ENCODE peak calls at places on chromosomes 1 and 21, in five cellular contexts. R is astrocyte of the spinal cord, S is HepG2, L is retinal pigment epithelial cell, F is endothelial cell. K is an unnamed sample.

GRCh38 chr21:32717851-32718316 is 9.9 kb downstream of the SYNJ1 start:
- DNase-seq in L (no peak), R (peak), S (no peak), F (no peak), K (no peak)

GRCh38 chr1:183070923-183071618 is 47.9 kb downstream of the LAMC1 start:
- DNase-seq in S (peak), F (no peak), R (peak), L (no peak), K (peak)

GRCh38 chr1:228279011-228279721 is 71.3 kb downstream of the OBSCN start:
- DNase-seq in L (no peak), S (no peak), F (no peak), R (no peak), K (no peak)

GRCh38 chr1:27001570-27002360 is 8.3 kb downstream of the TRNP1 start:
- DNase-seq in S (peak), L (no peak), F (no peak), R (no peak), K (no peak)

GRCh38 chr1:182262425-182262824 is 129.2 kb downstream of the GLUL start:
- DNase-seq in L (no peak), S (no peak), F (no peak), R (no peak), K (no peak)

GRCh38 chr1:220956861-220957605 is 77.8 kb downstream of the HLX start:
- DNase-seq in R (peak), L (no peak), S (no peak), F (no peak), K (peak)

GRCh38 chr1:226384040-226384439 is 23.9 kb downstream of the PARP1 start:
- DNase-seq in F (no peak), S (no peak), R (no peak), L (no peak), K (no peak)

GRCh38 chr1:216846339-216846738 is 123.1 kb upstream of the ESRRG start:
- DNase-seq in F (no peak), R (no peak), L (no peak), S (no peak), K (no peak)

GRCh38 chr1:33130297-33130696 is 49.3 kb downstream of the AZIN2 start:
- DNase-seq in R (peak), S (no peak), L (no peak), F (no peak), K (no peak)

GRCh38 chr1:152623203-152623844 is 421 bp upstream of the LCE3A start:
- DNase-seq in R (no peak), F (no peak), S (peak), L (no peak), K (no peak)
- TF ChIP-seq CTCF in R (no peak), F (peak), S (peak), L (no peak), K (peak)

DNA sequence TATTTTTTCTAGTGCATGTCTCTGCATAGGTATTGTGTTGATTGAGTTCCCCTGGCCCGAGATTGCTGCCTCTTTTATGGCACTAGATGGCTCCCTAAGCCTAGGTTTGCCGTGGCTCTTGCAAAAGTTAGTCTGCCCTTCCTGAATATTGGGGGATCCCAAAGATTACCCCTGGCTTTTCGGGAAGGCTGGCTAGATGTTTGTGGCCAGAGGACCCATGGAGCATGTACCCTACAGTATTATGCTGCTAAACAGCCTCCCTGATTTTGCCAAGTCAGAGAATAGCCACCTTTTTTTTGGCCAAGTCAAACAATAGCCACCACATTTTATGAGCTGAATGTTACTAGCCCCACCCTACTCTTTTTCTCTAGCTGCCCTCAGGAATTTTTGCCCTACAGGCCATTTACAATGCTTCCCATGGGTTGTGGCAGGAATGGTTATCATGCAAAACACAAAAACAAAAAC is 343.2 kb downstream of the OLFM3 start:
- DNase-seq in R (peak), S (no peak), L (no peak), F (peak), K (no peak)
- TF ChIP-seq CTCF in R (peak), S (peak), L (peak), F (no peak), K (peak)

GRCh38 chr1:5956022-5956830 is 36.0 kb downstream of the NPHP4 start:
- DNase-seq in S (no peak), R (no peak), L (no peak), F (no peak), K (no peak)
- TF ChIP-seq CTCF in S (no peak), R (no peak), L (no peak), F (no peak), K (no peak)

GRCh38 chr21:41932191-41932575 is 21.6 kb downstream of the C2CD2 start:
- DNase-seq in R (peak), F (no peak), L (no peak), S (no peak), K (peak)
- TF ChIP-seq CTCF in R (peak), F (no peak), L (no peak), S (peak), K (peak)

K was measured in kidney epithelial cell.